ENCODE peak calls at places on chromosome 3, in eight cellular contexts. One of them, this sample, is unnamed.

GRCh38 chr3:127042634-127043033 is 59.7 kb downstream of the PLXNA1 start:
- DNase-seq in colonic mucosa: no peak
- DNase-seq in right lobe of liver: peak
- DNase-seq in fibroblast of lung: no peak
- DNase-seq in fibroblast of the aortic adventitia: no peak
- DNase-seq in bronchial epithelial cell: no peak
- DNase-seq in IMR-90: no peak
- DNase-seq in fibroblast of mammary gland: no peak
- DNase-seq in this sample: no peak

GRCh38 chr3:63043631-63044030 is 168.4 kb upstream of the CADPS start:
- DNase-seq in colonic mucosa: peak
- DNase-seq in right lobe of liver: no peak
- DNase-seq in fibroblast of lung: peak
- DNase-seq in fibroblast of the aortic adventitia: no peak
- DNase-seq in bronchial epithelial cell: peak
- DNase-seq in IMR-90: no peak
- DNase-seq in fibroblast of mammary gland: peak
- DNase-seq in this sample: no peak

GRCh38 chr3:15300318-15301078 is 31.9 kb downstream of the SH3BP5 start:
- DNase-seq in colonic mucosa: no peak
- DNase-seq in right lobe of liver: no peak
- DNase-seq in fibroblast of lung: peak
- DNase-seq in fibroblast of the aortic adventitia: peak
- DNase-seq in bronchial epithelial cell: peak
- DNase-seq in IMR-90: peak
- DNase-seq in fibroblast of mammary gland: peak
- DNase-seq in this sample: no peak

GRCh38 chr3:23923786-23924185 is 6.9 kb downstream of the RPL15 start:
- DNase-seq in colonic mucosa: no peak
- DNase-seq in right lobe of liver: no peak
- DNase-seq in fibroblast of lung: peak
- DNase-seq in fibroblast of the aortic adventitia: peak
- DNase-seq in bronchial epithelial cell: no peak
- DNase-seq in IMR-90: peak
- DNase-seq in fibroblast of mammary gland: no peak
- DNase-seq in this sample: no peak

GRCh38 chr3:34511891-34512290 is 713.5 kb downstream of the PDCD6IP start:
- DNase-seq in colonic mucosa: no peak
- DNase-seq in right lobe of liver: no peak
- DNase-seq in fibroblast of lung: no peak
- DNase-seq in fibroblast of the aortic adventitia: no peak
- DNase-seq in bronchial epithelial cell: no peak
- DNase-seq in IMR-90: no peak
- DNase-seq in fibroblast of mammary gland: no peak
- DNase-seq in this sample: no peak

GRCh38 chr3:151918253-151919029 is 45.0 kb downstream of the SUCNR1 start:
- DNase-seq in colonic mucosa: no peak
- DNase-seq in right lobe of liver: no peak
- DNase-seq in fibroblast of lung: peak
- DNase-seq in fibroblast of the aortic adventitia: peak
- DNase-seq in bronchial epithelial cell: peak
- DNase-seq in IMR-90: peak
- DNase-seq in fibroblast of mammary gland: peak
- DNase-seq in this sample: peak

GRCh38 chr3:170907519-170908234 is 760 bp downstream of the EIF5A2 start:
- DNase-seq in colonic mucosa: no peak
- DNase-seq in right lobe of liver: no peak
- DNase-seq in fibroblast of lung: peak
- DNase-seq in fibroblast of the aortic adventitia: peak
- DNase-seq in bronchial epithelial cell: no peak
- DNase-seq in IMR-90: peak
- DNase-seq in fibroblast of mammary gland: peak
- DNase-seq in this sample: no peak

GRCh38 chr3:195068045-195068444 is 202.9 kb downstream of the XXYLT1 start:
- DNase-seq in colonic mucosa: no peak
- DNase-seq in right lobe of liver: no peak
- DNase-seq in fibroblast of lung: peak
- DNase-seq in fibroblast of the aortic adventitia: no peak
- DNase-seq in bronchial epithelial cell: peak
- DNase-seq in IMR-90: peak
- DNase-seq in fibroblast of mammary gland: peak
- DNase-seq in this sample: no peak

GRCh38 chr3:140342668-140343067 is 335.2 kb upstream of the TRIM42 start:
- DNase-seq in colonic mucosa: no peak
- DNase-seq in right lobe of liver: no peak
- DNase-seq in fibroblast of lung: no peak
- DNase-seq in fibroblast of the aortic adventitia: no peak
- DNase-seq in bronchial epithelial cell: no peak
- DNase-seq in IMR-90: no peak
- DNase-seq in fibroblast of mammary gland: no peak
- DNase-seq in this sample: no peak

GRCh38 chr3:127418560-127419099 is 130.8 kb upstream of the PRR20G start:
- DNase-seq in colonic mucosa: no peak
- DNase-seq in right lobe of liver: no peak
- DNase-seq in fibroblast of lung: no peak
- DNase-seq in fibroblast of the aortic adventitia: no peak
- DNase-seq in bronchial epithelial cell: no peak
- DNase-seq in IMR-90: no peak
- DNase-seq in fibroblast of mammary gland: no peak
- DNase-seq in this sample: no peak

GRCh38 chr3:127865941-127866340 is 43.6 kb upstream of the MGLL start:
- DNase-seq in colonic mucosa: no peak
- DNase-seq in right lobe of liver: no peak
- DNase-seq in fibroblast of lung: peak
- DNase-seq in fibroblast of the aortic adventitia: peak
- DNase-seq in bronchial epithelial cell: peak
- DNase-seq in IMR-90: peak
- DNase-seq in fibroblast of mammary gland: peak
- DNase-seq in this sample: no peak

GRCh38 chr3:16264708-16265454 is at the start of the genes DPH3 and OXNAD1:
- DNase-seq in colonic mucosa: peak
- DNase-seq in right lobe of liver: peak
- DNase-seq in fibroblast of lung: peak
- DNase-seq in fibroblast of the aortic adventitia: peak
- DNase-seq in bronchial epithelial cell: peak
- DNase-seq in IMR-90: peak
- DNase-seq in fibroblast of mammary gland: peak
- DNase-seq in this sample: peak

GRCh38 chr3:124587053-124587408 is 143.2 kb upstream of the UMPS start:
- DNase-seq in colonic mucosa: no peak
- DNase-seq in right lobe of liver: no peak
- DNase-seq in fibroblast of lung: peak
- DNase-seq in fibroblast of the aortic adventitia: no peak
- DNase-seq in bronchial epithelial cell: peak
- DNase-seq in IMR-90: no peak
- DNase-seq in fibroblast of mammary gland: peak
- DNase-seq in this sample: no peak

GRCh38 chr3:118128886-118129285 is 905.8 kb downstream of the IGSF11 start:
- DNase-seq in colonic mucosa: no peak
- DNase-seq in right lobe of liver: no peak
- DNase-seq in fibroblast of lung: peak
- DNase-seq in fibroblast of the aortic adventitia: no peak
- DNase-seq in bronchial epithelial cell: peak
- DNase-seq in IMR-90: peak
- DNase-seq in fibroblast of mammary gland: peak
- DNase-seq in this sample: no peak

GRCh38 chr3:112568642-112569041 is 6.8 kb downstream of the SLC35A5 start:
- DNase-seq in colonic mucosa: no peak
- DNase-seq in right lobe of liver: no peak
- DNase-seq in fibroblast of lung: peak
- DNase-seq in fibroblast of the aortic adventitia: no peak
- DNase-seq in bronchial epithelial cell: peak
- DNase-seq in IMR-90: peak
- DNase-seq in fibroblast of mammary gland: peak
- DNase-seq in this sample: no peak

GRCh38 chr3:194105292-194105691 is 30.7 kb upstream of the HES1 start:
- DNase-seq in colonic mucosa: no peak
- DNase-seq in right lobe of liver: no peak
- DNase-seq in fibroblast of lung: no peak
- DNase-seq in fibroblast of the aortic adventitia: no peak
- DNase-seq in bronchial epithelial cell: no peak
- DNase-seq in IMR-90: no peak
- DNase-seq in fibroblast of mammary gland: no peak
- DNase-seq in this sample: no peak

GRCh38 chr3:124669470-124669869 is 60.8 kb upstream of the UMPS start:
- DNase-seq in colonic mucosa: no peak
- DNase-seq in right lobe of liver: no peak
- DNase-seq in fibroblast of lung: peak
- DNase-seq in fibroblast of the aortic adventitia: peak
- DNase-seq in bronchial epithelial cell: peak
- DNase-seq in IMR-90: peak
- DNase-seq in fibroblast of mammary gland: peak
- DNase-seq in this sample: no peak

GRCh38 chr3:64276131-64276530 is 50.9 kb upstream of the PRICKLE2 start:
- DNase-seq in colonic mucosa: no peak
- DNase-seq in right lobe of liver: no peak
- DNase-seq in fibroblast of lung: no peak
- DNase-seq in fibroblast of the aortic adventitia: no peak
- DNase-seq in bronchial epithelial cell: peak
- DNase-seq in IMR-90: no peak
- DNase-seq in fibroblast of mammary gland: no peak
- DNase-seq in this sample: no peak

GRCh38 chr3:151011427-151011826 is 38.9 kb upstream of the CLRN1 start:
- DNase-seq in colonic mucosa: no peak
- DNase-seq in right lobe of liver: no peak
- DNase-seq in fibroblast of lung: peak
- DNase-seq in fibroblast of the aortic adventitia: peak
- DNase-seq in bronchial epithelial cell: peak
- DNase-seq in IMR-90: peak
- DNase-seq in fibroblast of mammary gland: peak
- DNase-seq in this sample: no peak

GRCh38 chr3:104933981-104934380 is 432.7 kb upstream of the ALCAM start:
- DNase-seq in colonic mucosa: no peak
- DNase-seq in right lobe of liver: no peak
- DNase-seq in fibroblast of lung: peak
- DNase-seq in fibroblast of the aortic adventitia: no peak
- DNase-seq in bronchial epithelial cell: no peak
- DNase-seq in IMR-90: no peak
- DNase-seq in fibroblast of mammary gland: peak
- DNase-seq in this sample: no peak

DNA sequence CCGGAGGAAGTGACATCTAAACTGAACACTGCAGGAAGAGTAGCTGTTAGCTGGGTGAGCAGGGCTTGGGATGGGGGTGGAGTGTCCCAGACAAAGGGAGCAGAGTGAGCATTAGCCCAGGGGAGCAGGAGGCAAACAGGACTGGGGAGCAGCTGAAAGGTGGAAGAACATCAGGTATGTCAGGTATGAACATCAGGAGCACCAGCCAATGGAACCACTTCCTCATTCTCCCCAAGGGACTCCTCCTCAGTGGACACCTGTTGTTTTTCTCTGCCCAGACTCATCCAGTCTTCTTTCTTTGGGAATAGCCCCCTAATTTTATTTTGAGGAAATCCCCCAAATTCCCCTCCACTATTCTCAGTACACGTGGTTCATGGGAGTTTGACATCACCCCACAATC is 107.7 kb upstream of the RAD18 start:
- DNase-seq in colonic mucosa: no peak
- DNase-seq in right lobe of liver: no peak
- DNase-seq in fibroblast of lung: no peak
- DNase-seq in fibroblast of the aortic adventitia: no peak
- DNase-seq in bronchial epithelial cell: no peak
- DNase-seq in IMR-90: no peak
- DNase-seq in fibroblast of mammary gland: no peak
- DNase-seq in this sample: no peak
- TF ChIP-seq CTCF in colonic mucosa: no peak
- TF ChIP-seq CTCF in right lobe of liver: no peak
- TF ChIP-seq CTCF in fibroblast of lung: no peak
- TF ChIP-seq CTCF in fibroblast of the aortic adventitia: no peak
- TF ChIP-seq CTCF in bronchial epithelial cell: no peak
- TF ChIP-seq CTCF in IMR-90: no peak
- TF ChIP-seq CTCF in fibroblast of mammary gland: no peak
- TF ChIP-seq CTCF in this sample: no peak

DNA sequence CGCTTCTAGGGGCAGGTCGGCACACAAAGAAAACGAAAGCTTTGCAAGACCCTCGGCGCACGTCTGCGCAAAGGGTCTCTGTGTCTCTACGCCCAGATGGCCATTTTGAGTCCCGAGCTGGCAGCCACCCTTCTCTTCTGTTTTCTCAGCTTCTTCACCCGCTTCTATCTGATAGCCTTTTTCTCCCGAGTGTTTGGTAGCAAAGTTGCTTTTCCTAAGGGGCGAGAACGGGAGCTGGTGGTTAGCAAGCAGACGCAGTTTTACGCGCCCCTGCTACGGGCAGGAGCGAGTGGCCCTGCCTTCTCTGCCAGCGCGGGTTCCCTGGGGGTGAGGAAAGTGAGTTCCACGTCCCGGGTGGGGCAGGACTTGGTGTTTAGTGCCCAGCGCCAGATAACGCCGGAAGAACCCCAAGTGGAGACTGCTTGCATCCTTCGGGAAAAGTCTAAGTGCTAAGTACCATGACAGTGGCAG is 2.9 kb upstream of the MKRN2 start:
- DNase-seq in colonic mucosa: peak
- DNase-seq in right lobe of liver: no peak
- DNase-seq in fibroblast of lung: peak
- DNase-seq in fibroblast of the aortic adventitia: peak
- DNase-seq in bronchial epithelial cell: peak
- DNase-seq in IMR-90: no peak
- DNase-seq in fibroblast of mammary gland: no peak
- DNase-seq in this sample: no peak
- H3K4me3 ChIP-seq in colonic mucosa: peak
- H3K4me3 ChIP-seq in right lobe of liver: peak
- H3K4me3 ChIP-seq in fibroblast of lung: peak
- H3K4me3 ChIP-seq in fibroblast of the aortic adventitia: peak
- H3K4me3 ChIP-seq in bronchial epithelial cell: peak
- H3K4me3 ChIP-seq in IMR-90: peak
- H3K4me3 ChIP-seq in fibroblast of mammary gland: peak
- H3K4me3 ChIP-seq in this sample: peak

GRCh38 chr3:17686613-17687012 is 55.8 kb downstream of the TBC1D5 start:
- DNase-seq in colonic mucosa: no peak
- DNase-seq in right lobe of liver: no peak
- DNase-seq in fibroblast of lung: no peak
- DNase-seq in fibroblast of the aortic adventitia: peak
- DNase-seq in bronchial epithelial cell: peak
- DNase-seq in IMR-90: no peak
- DNase-seq in fibroblast of mammary gland: peak
- DNase-seq in this sample: peak
- TF ChIP-seq CTCF in colonic mucosa: no peak
- TF ChIP-seq CTCF in right lobe of liver: peak
- TF ChIP-seq CTCF in fibroblast of lung: no peak
- TF ChIP-seq CTCF in fibroblast of the aortic adventitia: peak
- TF ChIP-seq CTCF in bronchial epithelial cell: peak
- TF ChIP-seq CTCF in IMR-90: peak
- TF ChIP-seq CTCF in fibroblast of mammary gland: peak
- TF ChIP-seq CTCF in this sample: peak

GRCh38 chr3:175464362-175464761 is 605.2 kb downstream of the NAALADL2 start:
- DNase-seq in colonic mucosa: no peak
- DNase-seq in right lobe of liver: no peak
- DNase-seq in fibroblast of lung: no peak
- DNase-seq in fibroblast of the aortic adventitia: no peak
- DNase-seq in bronchial epithelial cell: no peak
- DNase-seq in IMR-90: no peak
- DNase-seq in fibroblast of mammary gland: no peak
- DNase-seq in this sample: no peak

DNA sequence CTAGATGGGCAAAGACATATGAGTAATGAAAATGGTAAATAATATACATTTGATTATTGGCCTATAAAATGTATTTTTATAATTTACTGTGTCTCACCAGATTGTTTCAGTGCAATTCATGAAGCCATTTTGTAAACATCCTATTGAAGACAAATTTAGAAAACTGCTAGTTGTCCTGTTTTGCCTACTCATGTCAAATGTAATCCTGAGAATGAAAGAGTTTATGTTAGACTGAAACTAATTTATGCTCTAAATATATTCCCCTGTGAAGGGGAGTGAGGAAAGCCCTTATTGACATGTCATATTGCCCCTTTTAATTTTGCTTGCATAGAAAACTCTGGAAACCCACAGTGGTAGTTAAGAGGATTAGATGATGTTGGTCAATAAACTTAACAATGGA is 610.0 kb downstream of the NAALADL2 start:
- DNase-seq in colonic mucosa: no peak
- DNase-seq in right lobe of liver: no peak
- DNase-seq in fibroblast of lung: no peak
- DNase-seq in fibroblast of the aortic adventitia: no peak
- DNase-seq in bronchial epithelial cell: no peak
- DNase-seq in IMR-90: no peak
- DNase-seq in fibroblast of mammary gland: no peak
- DNase-seq in this sample: no peak
- H3K4me3 ChIP-seq in colonic mucosa: no peak
- H3K4me3 ChIP-seq in right lobe of liver: no peak
- H3K4me3 ChIP-seq in fibroblast of lung: no peak
- H3K4me3 ChIP-seq in fibroblast of the aortic adventitia: no peak
- H3K4me3 ChIP-seq in bronchial epithelial cell: no peak
- H3K4me3 ChIP-seq in IMR-90: no peak
- H3K4me3 ChIP-seq in fibroblast of mammary gland: no peak
- H3K4me3 ChIP-seq in this sample: no peak

This sample was measured in LNCaP clone FGC.